ENCODE peak calls at places on chromosomes 5 and 9, in nine cellular contexts. X, O, B, D, K, T, J, V and M are unnamed samples.

GRCh38 chr5:116922532-116922931 is 347.9 kb upstream of the SEMA6A start:
- DNase-seq in X (no peak), O (no peak), B (no peak), D (no peak), K (no peak), T (no peak), J (no peak), V (no peak), M (no peak)

GRCh38 chr5:36728697-36729543 is 122.5 kb downstream of the SLC1A3 start:
- DNase-seq in X (peak; percentile 55), O (peak; percentile 76), B (peak; percentile 73), D (peak; percentile 56), K (peak; percentile 49), T (no peak), J (no peak), V (peak; percentile 78), M (peak; percentile 59)

GRCh38 chr5:81850494-81850893 is 99.6 kb upstream of the SSBP2 start:
- DNase-seq in X (no peak), O (no peak), B (peak; percentile 15), D (peak; percentile 56), K (no peak), T (no peak), J (no peak), V (peak; percentile 18), M (no peak)

GRCh38 chr5:160545832-160546231 is 124.2 kb downstream of the PTTG1 start:
- DNase-seq in X (no peak), O (no peak), B (no peak), D (peak; percentile 25), K (no peak), T (no peak), J (no peak), V (no peak), M (no peak)

GRCh38 chr5:16897284-16897704 is 38.8 kb downstream of the MYO10 start:
- DNase-seq in X (no peak), O (peak; percentile 78), B (no peak), D (peak; percentile 79), K (no peak), T (no peak), J (no peak), V (no peak), M (no peak)

GRCh38 chr5:43601454-43602260 is 1.3 kb upstream of the NNT start:
- DNase-seq in X (no peak), O (peak; percentile 17), B (peak; percentile 51), D (peak; percentile 58), K (no peak), T (no peak), J (no peak), V (peak; percentile 68), M (peak; percentile 33)

GRCh38 chr5:143426437-143426991 is 23.0 kb upstream of the NR3C1 start:
- DNase-seq in X (no peak), O (no peak), B (no peak), D (no peak), K (no peak), T (no peak), J (no peak), V (no peak), M (no peak)

GRCh38 chr9:113042884-113043657 is 13.5 kb downstream of the ZFP37 start:
- DNase-seq in X (no peak), O (no peak), B (no peak), D (peak; percentile 6), K (no peak), T (no peak), J (no peak), V (no peak), M (no peak)

GRCh38 chr5:91139572-91140200 is 243.4 kb downstream of the ARRDC3 start:
- DNase-seq in X (no peak), O (no peak), B (no peak), D (no peak), K (no peak), T (no peak), J (no peak), V (no peak), M (no peak)

GRCh38 chr5:180784497-180785097 is 18.0 kb downstream of the MGAT1 start:
- DNase-seq in X (peak; percentile 74), O (peak; percentile 79), B (peak; percentile 81), D (peak; percentile 77), K (peak; percentile 87), T (peak; percentile 91), J (peak; percentile 90), V (peak; percentile 59), M (peak; percentile 77)

GRCh38 chr5:75668348-75668895 is 48.8 kb downstream of the POC5 start:
- DNase-seq in X (no peak), O (no peak), B (no peak), D (peak; percentile 17), K (no peak), T (no peak), J (no peak), V (no peak), M (no peak)

GRCh38 chr5:152142845-152143469 is 218.3 kb upstream of the GLRA1 start:
- DNase-seq in X (peak; percentile 57), O (peak; percentile 77), B (peak; percentile 56), D (peak; percentile 35), K (peak; percentile 52), T (peak; percentile 81), J (peak; percentile 28), V (peak; percentile 67), M (peak; percentile 71)

GRCh38 chr5:116938488-116938887 is 363.9 kb upstream of the SEMA6A start:
- DNase-seq in X (no peak), O (peak; percentile 28), B (no peak), D (no peak), K (no peak), T (no peak), J (no peak), V (no peak), M (no peak)

GRCh38 chr9:121239071-121239470 is 28.9 kb upstream of the GSN start:
- DNase-seq in X (no peak), O (no peak), B (no peak), D (peak; percentile 63), K (no peak), T (no peak), J (no peak), V (no peak), M (no peak)

GRCh38 chr5:170469414-170469813 is 34.4 kb upstream of the KCNIP1 start:
- DNase-seq in X (no peak), O (no peak), B (no peak), D (no peak), K (no peak), T (no peak), J (no peak), V (no peak), M (no peak)

GRCh38 chr9:124782661-124783574 is 6.0 kb downstream of the OLFML2A start:
- DNase-seq in X (no peak), O (no peak), B (no peak), D (no peak), K (no peak), T (peak; percentile 57), J (no peak), V (no peak), M (no peak)

GRCh38 chr9:72614057-72614456 is 92.6 kb downstream of the TMC1 start:
- DNase-seq in X (no peak), O (no peak), B (no peak), D (no peak), K (no peak), T (no peak), J (no peak), V (no peak), M (no peak)

GRCh38 chr5:57450991-57451876 is 31.4 kb downstream of the ACTBL2 start:
- DNase-seq in X (peak; percentile 17), O (no peak), B (peak; percentile 40), D (peak; percentile 96), K (no peak), T (no peak), J (no peak), V (peak; percentile 93), M (no peak)

GRCh38 chr5:74141053-74141452 is 499.5 kb downstream of the ENC1 start:
- DNase-seq in X (no peak), O (no peak), B (no peak), D (peak; percentile 75), K (no peak), T (no peak), J (no peak), V (no peak), M (no peak)

GRCh38 chr5:149486726-149487635 is 64.3 kb downstream of the CSNK1A1 start:
- DNase-seq in X (no peak), O (no peak), B (no peak), D (peak; percentile 82), K (no peak), T (no peak), J (no peak), V (no peak), M (no peak)

GRCh38 chr9:81777514-81777913 is 88.2 kb upstream of the TLE1 start:
- DNase-seq in X (no peak), O (no peak), B (no peak), D (no peak), K (no peak), T (no peak), J (peak; percentile 28), V (no peak), M (no peak)

GRCh38 chr9:135332516-135332915 is 147.1 kb upstream of the PPP1R26 start:
- DNase-seq in X (no peak), O (no peak), B (no peak), D (no peak), K (no peak), T (peak; percentile 16), J (no peak), V (no peak), M (no peak)

GRCh38 chr5:140148508-140148907 is 22.8 kb downstream of the IGIP start:
- DNase-seq in X (no peak), O (peak; percentile 51), B (no peak), D (no peak), K (no peak), T (no peak), J (no peak), V (no peak), M (no peak)

GRCh38 chr5:42109006-42109572 is 184.0 kb downstream of the FBXO4 start:
- DNase-seq in X (no peak), O (no peak), B (no peak), D (no peak), K (no peak), T (no peak), J (no peak), V (no peak), M (no peak)
- H3K9me3 ChIP-seq in X (no peaks in the 10 kb centered on the region), O (no peaks in the 10 kb centered on the region), B (no peaks in the 10 kb centered on the region), D (no peaks in the 10 kb centered on the region), K (peaks cover 16% of the 10 kb centered on the region), T (peaks cover 2% of the 10 kb centered on the region), J (no peaks in the 10 kb centered on the region), V (peaks cover 7% of the 10 kb centered on the region), M (no peaks in the 10 kb centered on the region)

GRCh38 chr9:14400658-14400995 is 86.7 kb upstream of the NFIB start:
- DNase-seq in X (no peak), O (no peak), B (peak; percentile 8), D (peak; percentile 86), K (peak; percentile 24), T (no peak), J (peak; percentile 23), V (peak; percentile 83), M (no peak)
- H3K4me3 ChIP-seq in X (no peak overlapping the region), O (no peak overlapping the region), B (no peak overlapping the region), D (peak overlapping the region; percentile 31), K (no peak overlapping the region), T (peak overlapping the region; percentile 54), J (no peak overlapping the region), V (no peak overlapping the region), M (no peak overlapping the region)

GRCh38 chr5:34656700-34657549 is 797 bp downstream of the RAI14 start:
- DNase-seq in X (peak; percentile 9), O (peak; percentile 33), B (no peak), D (peak; percentile 37), K (peak; percentile 23), T (peak; percentile 83), J (peak; percentile 48), V (peak; percentile 21), M (no peak)
- H3K4me1 ChIP-seq in X (peaks cover 15% of the 10 kb centered on the region), O (peaks cover 4% of the 10 kb centered on the region), B (no peaks in the 10 kb centered on the region), D (peaks cover 20% of the 10 kb centered on the region), K (peaks cover 11% of the 10 kb centered on the region), T (no peaks in the 10 kb centered on the region), J (no peaks in the 10 kb centered on the region), V (peaks cover 7% of the 10 kb centered on the region), M (peaks cover 13% of the 10 kb centered on the region)

GRCh38 chr5:164747371-164747770 is 1242.0 kb downstream of the MAT2B start:
- DNase-seq in X (no peak), O (no peak), B (no peak), D (no peak), K (no peak), T (no peak), J (no peak), V (no peak), M (no peak)
- H3K9me3 ChIP-seq in X (no peaks in the 10 kb centered on the region), O (no peaks in the 10 kb centered on the region), B (no peaks in the 10 kb centered on the region), D (no peaks in the 10 kb centered on the region), K (no peaks in the 10 kb centered on the region), T (no peaks in the 10 kb centered on the region), J (no peaks in the 10 kb centered on the region), V (no peaks in the 10 kb centered on the region), M (no peaks in the 10 kb centered on the region)